ENCODE peak calls at places on chromosomes 6 and 20, in four cellular contexts. One of them, this sample, is unnamed.

GRCh38 chr6:56760842-56761241 is 118.2 kb upstream of the DST start:
- DNase-seq in bronchial epithelial cell: peak
- DNase-seq in A549: no peak
- DNase-seq in fibroblast of pulmonary artery: no peak
- DNase-seq in this sample: no peak

GRCh38 chr6:130969807-130970491 is 93.1 kb downstream of the EPB41L2 start:
- DNase-seq in A549: peak
- DNase-seq in bronchial epithelial cell: peak
- DNase-seq in fibroblast of pulmonary artery: peak
- DNase-seq in this sample: no peak

GRCh38 chr6:106142876-106143431 is 56.8 kb downstream of the PRDM1 start:
- DNase-seq in A549: no peak
- DNase-seq in bronchial epithelial cell: no peak
- DNase-seq in fibroblast of pulmonary artery: no peak
- DNase-seq in this sample: no peak

GRCh38 chr6:128569737-128570438 is 49.5 kb upstream of the PTPRK start:
- DNase-seq in A549: peak
- DNase-seq in fibroblast of pulmonary artery: peak
- DNase-seq in bronchial epithelial cell: peak
- DNase-seq in this sample: no peak

GRCh38 chr20:1687053-1687452 is 29.5 kb upstream of the SIRPG start:
- DNase-seq in bronchial epithelial cell: no peak
- DNase-seq in A549: no peak
- DNase-seq in fibroblast of pulmonary artery: no peak
- DNase-seq in this sample: no peak

GRCh38 chr6:154715449-154715848 is 17.8 kb upstream of the SCAF8 start:
- DNase-seq in fibroblast of pulmonary artery: no peak
- DNase-seq in bronchial epithelial cell: no peak
- DNase-seq in A549: no peak
- DNase-seq in this sample: no peak

GRCh38 chr6:155261146-155261900 is 2.5 kb upstream of the CLDN20 start:
- DNase-seq in bronchial epithelial cell: no peak
- DNase-seq in A549: no peak
- DNase-seq in fibroblast of pulmonary artery: no peak
- DNase-seq in this sample: no peak

GRCh38 chr6:10418361-10418861 is 3.5 kb upstream of the TFAP2A start:
- DNase-seq in bronchial epithelial cell: no peak
- DNase-seq in A549: no peak
- DNase-seq in fibroblast of pulmonary artery: no peak
- DNase-seq in this sample: no peak

GRCh38 chr6:113359155-113360140 is 497.7 kb upstream of the MARCKS start:
- DNase-seq in bronchial epithelial cell: peak
- DNase-seq in A549: peak
- DNase-seq in fibroblast of pulmonary artery: peak
- DNase-seq in this sample: no peak

GRCh38 chr20:62740286-62741141 is 31.9 kb downstream of the NTSR1 start:
- DNase-seq in bronchial epithelial cell: peak
- DNase-seq in A549: peak
- DNase-seq in fibroblast of pulmonary artery: peak
- DNase-seq in this sample: peak

GRCh38 chr20:16803965-16804792 is 56.0 kb downstream of the OTOR start:
- DNase-seq in A549: peak
- DNase-seq in fibroblast of pulmonary artery: peak
- DNase-seq in bronchial epithelial cell: peak
- DNase-seq in this sample: peak
- TF ChIP-seq CTCF in A549: peak
- TF ChIP-seq CTCF in fibroblast of pulmonary artery: peak
- TF ChIP-seq CTCF in bronchial epithelial cell: peak
- TF ChIP-seq CTCF in this sample: peak

GRCh38 chr6:137870744-137871247 is 3.7 kb downstream of the TNFAIP3 start:
- DNase-seq in A549: no peak
- DNase-seq in fibroblast of pulmonary artery: peak
- DNase-seq in bronchial epithelial cell: peak
- DNase-seq in this sample: peak
- TF ChIP-seq CTCF in A549: no peak
- TF ChIP-seq CTCF in fibroblast of pulmonary artery: peak
- TF ChIP-seq CTCF in bronchial epithelial cell: peak
- TF ChIP-seq CTCF in this sample: no peak

GRCh38 chr20:32672982-32673727 is 586 bp downstream of the C20orf203 start:
- DNase-seq in bronchial epithelial cell: no peak
- DNase-seq in fibroblast of pulmonary artery: no peak
- DNase-seq in A549: no peak
- DNase-seq in this sample: peak
- TF ChIP-seq CTCF in bronchial epithelial cell: no peak
- TF ChIP-seq CTCF in fibroblast of pulmonary artery: no peak
- TF ChIP-seq CTCF in A549: no peak
- TF ChIP-seq CTCF in this sample: no peak

DNA sequence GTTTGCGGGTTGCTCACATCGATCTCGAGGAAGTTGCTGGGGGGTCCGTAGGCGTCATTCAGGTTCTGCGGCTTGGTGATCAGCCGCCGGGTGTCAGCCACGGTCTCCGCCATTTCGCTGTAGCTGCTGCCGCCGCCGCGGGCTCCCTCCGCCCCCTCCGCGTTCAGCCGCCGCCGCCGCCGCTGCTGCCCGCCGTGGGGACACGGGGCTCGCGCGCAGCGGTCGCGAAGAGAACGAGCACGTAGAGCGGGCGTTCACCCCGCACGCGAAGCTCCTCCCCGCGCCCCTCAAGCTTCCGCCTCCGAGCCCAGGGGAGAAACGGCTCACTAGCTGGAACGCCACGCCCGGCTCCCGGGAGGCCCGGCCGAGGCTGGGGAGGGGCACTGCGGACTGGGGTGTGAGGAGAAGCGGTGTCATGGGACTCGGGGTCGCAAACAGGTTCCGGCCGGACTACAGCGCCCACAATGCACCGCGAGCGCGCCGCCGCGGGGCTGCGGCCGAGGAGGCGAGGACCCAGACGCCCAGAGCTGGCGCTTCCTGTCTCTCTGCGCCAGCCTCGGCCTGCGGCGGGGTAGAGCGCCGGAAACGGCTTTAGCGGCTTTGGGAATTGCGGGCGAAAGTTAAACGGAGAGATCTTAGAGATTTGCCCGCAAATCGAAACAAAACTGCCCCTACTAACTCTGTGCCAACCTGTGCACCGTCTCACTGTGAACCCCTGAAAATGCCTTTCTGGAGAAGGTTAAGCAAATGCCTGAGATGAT is at the start of gene SNX3:
- DNase-seq in fibroblast of pulmonary artery: peak
- DNase-seq in bronchial epithelial cell: peak
- DNase-seq in A549: peak
- DNase-seq in this sample: peak
- TF ChIP-seq CTCF in fibroblast of pulmonary artery: peak
- TF ChIP-seq CTCF in bronchial epithelial cell: peak
- TF ChIP-seq CTCF in A549: no peak
- TF ChIP-seq CTCF in this sample: no peak

GRCh38 chr6:169746556-169746955 is 4.8 kb downstream of the DYNLT2 start:
- DNase-seq in bronchial epithelial cell: peak
- DNase-seq in fibroblast of pulmonary artery: no peak
- DNase-seq in A549: no peak
- DNase-seq in this sample: no peak

GRCh38 chr6:169755162-169755561 is 3.7 kb downstream of the ERMARD start:
- DNase-seq in fibroblast of pulmonary artery: no peak
- DNase-seq in bronchial epithelial cell: no peak
- DNase-seq in A549: no peak
- DNase-seq in this sample: no peak

GRCh38 chr6:169752074-169752623 is 727 bp downstream of the ERMARD start:
- DNase-seq in bronchial epithelial cell: no peak
- DNase-seq in fibroblast of pulmonary artery: no peak
- DNase-seq in A549: no peak
- DNase-seq in this sample: no peak

DNA sequence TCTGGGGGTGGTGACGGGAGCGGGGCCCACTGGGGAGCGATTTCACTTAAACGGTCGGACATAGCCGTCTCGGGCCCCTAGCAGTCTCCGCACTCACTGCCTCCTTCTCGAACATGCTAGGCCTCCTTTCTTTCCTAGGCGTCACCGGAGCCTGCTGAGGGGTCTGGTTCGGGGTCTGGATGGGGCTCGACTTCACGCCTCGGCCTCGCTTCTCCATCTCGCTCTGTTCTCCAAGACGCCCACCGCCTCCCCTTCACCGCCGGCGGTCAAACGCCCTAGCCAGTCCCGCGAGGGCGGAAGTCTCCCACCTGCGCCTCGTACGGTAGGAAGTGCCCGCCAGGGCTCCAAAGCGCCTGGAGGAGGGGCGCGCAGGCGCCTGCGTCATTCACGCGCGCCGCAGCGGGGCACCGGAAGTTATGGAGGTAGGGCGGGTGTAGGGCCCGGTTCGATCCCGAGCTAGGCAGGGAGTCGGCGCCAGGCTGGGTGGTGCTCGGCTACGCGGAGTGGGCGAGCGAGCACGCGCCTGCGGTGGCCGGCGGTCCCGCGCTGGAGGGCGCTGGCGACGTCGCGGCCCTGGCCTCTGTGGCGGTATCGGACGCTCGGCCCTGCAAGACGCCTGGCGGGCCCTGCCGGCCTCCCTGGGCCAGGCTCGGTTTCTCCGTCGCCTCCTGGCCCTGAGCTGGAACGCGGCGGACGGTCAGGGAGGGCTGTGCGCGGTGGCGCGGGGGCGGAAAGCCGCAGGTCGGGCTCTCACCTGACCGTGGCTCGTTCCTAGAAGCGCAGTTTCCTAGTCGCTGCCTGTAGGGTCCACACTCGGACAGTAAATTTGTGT is at the start of the genes DYNLT2 and ERMARD:
- DNase-seq in fibroblast of pulmonary artery: peak
- DNase-seq in A549: peak
- DNase-seq in bronchial epithelial cell: peak
- DNase-seq in this sample: peak
- TF ChIP-seq CTCF in fibroblast of pulmonary artery: no peak
- TF ChIP-seq CTCF in A549: no peak
- TF ChIP-seq CTCF in bronchial epithelial cell: peak
- TF ChIP-seq CTCF in this sample: no peak

GRCh38 chr6:68575765-68576439 is 59.2 kb upstream of the ADGRB3 start:
- DNase-seq in A549: peak
- DNase-seq in bronchial epithelial cell: no peak
- DNase-seq in fibroblast of pulmonary artery: peak
- DNase-seq in this sample: no peak

GRCh38 chr6:68572975-68573374 is 62.1 kb upstream of the ADGRB3 start:
- DNase-seq in A549: no peak
- DNase-seq in bronchial epithelial cell: no peak
- DNase-seq in fibroblast of pulmonary artery: no peak
- DNase-seq in this sample: no peak

GRCh38 chr6:68572525-68572924 is 62.6 kb upstream of the ADGRB3 start:
- DNase-seq in fibroblast of pulmonary artery: peak
- DNase-seq in bronchial epithelial cell: peak
- DNase-seq in A549: peak
- DNase-seq in this sample: peak
- TF ChIP-seq CTCF in fibroblast of pulmonary artery: peak
- TF ChIP-seq CTCF in bronchial epithelial cell: peak
- TF ChIP-seq CTCF in A549: no peak
- TF ChIP-seq CTCF in this sample: peak

GRCh38 chr6:33000053-33000452 is 9.3 kb downstream of the HLA-DOA start:
- DNase-seq in fibroblast of pulmonary artery: peak
- DNase-seq in A549: peak
- DNase-seq in bronchial epithelial cell: peak
- DNase-seq in this sample: peak
- TF ChIP-seq CTCF in fibroblast of pulmonary artery: peak
- TF ChIP-seq CTCF in A549: peak
- TF ChIP-seq CTCF in bronchial epithelial cell: peak
- TF ChIP-seq CTCF in this sample: peak

GRCh38 chr6:43613721-43614395 is 15.2 kb downstream of the GTPBP2 start:
- DNase-seq in fibroblast of pulmonary artery: no peak
- DNase-seq in bronchial epithelial cell: no peak
- DNase-seq in A549: no peak
- DNase-seq in this sample: no peak
- TF ChIP-seq CTCF in fibroblast of pulmonary artery: no peak
- TF ChIP-seq CTCF in bronchial epithelial cell: no peak
- TF ChIP-seq CTCF in A549: no peak
- TF ChIP-seq CTCF in this sample: no peak